ENCODE peak calls at places on chromosomes 7 and 10, in five cellular contexts. X is brain microvascular endothelial cell; N is cardiac muscle cell; F is CD8-positive, alpha-beta T cell; Z is pancreas. J is an unnamed sample.

GRCh38 chr10:33067481-33067880 is 109.5 kb upstream of the ITGB1 start:
- DNase-seq in X (no peak), F (no peak), Z (no peak), N (no peak), J (no peak)

GRCh38 chr10:112177247-112177646 is 6.3 kb downstream of the GPAM start:
- DNase-seq in N (peak; percentile 55), X (no peak), F (no peak), Z (no peak), J (no peak)

GRCh38 chr10:5323446-5323845 is 41.3 kb upstream of the UCN3 start:
- DNase-seq in N (no peak), F (no peak), Z (no peak), X (no peak), J (no peak)

GRCh38 chr7:82188636-82189035 is 254.9 kb downstream of the CACNA2D1 start:
- DNase-seq in F (no peak), N (no peak), Z (no peak), X (no peak), J (no peak)

GRCh38 chr7:99623091-99623693 is 6.4 kb downstream of the ZSCAN25 start:
- DNase-seq in Z (no peak), F (no peak), X (no peak), N (no peak), J (no peak)

GRCh38 chr7:22549667-22550513 is 49.9 kb upstream of the STEAP1B start:
- DNase-seq in F (no peak), Z (no peak), X (peak; percentile 19), N (peak; percentile 66), J (no peak)

GRCh38 chr7:151607464-151607867 is 87.8 kb upstream of the RHEB start:
- DNase-seq in X (peak; percentile 36), F (no peak), Z (no peak), N (no peak), J (no peak)

GRCh38 chr10:1552415-1552814 is 184.9 kb downstream of the ADARB2 start:
- DNase-seq in Z (no peak), X (no peak), N (peak; percentile 79), F (no peak), J (no peak)

GRCh38 chr10:36888925-36889573 is 236.3 kb upstream of the ANKRD30A start:
- DNase-seq in X (peak; percentile 18), Z (no peak), N (peak; percentile 68), F (no peak), J (no peak)

GRCh38 chr7:132461043-132461592 is 115.2 kb downstream of the PLXNA4 start:
- DNase-seq in Z (no peak), F (no peak), X (no peak), N (no peak), J (no peak)

GRCh38 chr7:8442295-8442813 is 8.9 kb downstream of the NXPH1 start:
- DNase-seq in X (no peak), F (no peak), Z (no peak), N (no peak), J (no peak)

GRCh38 chr10:129697463-129698247 is 230.6 kb downstream of the MGMT start:
- DNase-seq in Z (no peak), F (no peak), X (no peak), N (no peak), J (no peak)

GRCh38 chr7:100066953-100067352 is 14.6 kb downstream of the ZNF3 start:
- DNase-seq in X (no peak), N (no peak), Z (no peak), F (no peak), J (no peak)

GRCh38 chr10:4033341-4033896 is 248.4 kb upstream of the KLF6 start:
- DNase-seq in X (no peak), F (no peak), N (no peak), Z (no peak), J (peak; percentile 48)

GRCh38 chr10:125629758-125630376 is 53.1 kb downstream of the TEX36 start:
- DNase-seq in Z (peak; percentile 28), N (peak; percentile 51), X (peak; percentile 39), F (no peak), J (no peak)

GRCh38 chr7:102918865-102919264 is 6.1 kb downstream of the LRRC17 start:
- DNase-seq in X (no peak), N (no peak), Z (no peak), F (no peak), J (no peak)

GRCh38 chr10:91198781-91199180 is 21.7 kb upstream of the PCGF5 start:
- DNase-seq in Z (no peak), X (peak; percentile 68), N (no peak), F (no peak), J (peak; percentile 45)

GRCh38 chr10:72259491-72260214 is 14.1 kb upstream of the DDIT4 start:
- DNase-seq in F (no peak), Z (no peak), X (peak; percentile 47), N (no peak), J (no peak)

GRCh38 chr10:98611432-98611831 is 164.7 kb upstream of the HPS1 start:
- DNase-seq in N (peak; percentile 53), F (no peak), Z (no peak), X (no peak), J (no peak)

GRCh38 chr10:59372543-59372942 is 10.2 kb upstream of the FAM13C start:
- DNase-seq in F (no peak), Z (no peak), X (peak; percentile 51), N (no peak), J (no peak)

GRCh38 chr10:52674474-52674873 is 98.1 kb downstream of the MBL2 start:
- DNase-seq in F (no peak), N (no peak), X (no peak), Z (no peak), J (no peak)

GRCh38 chr7:39633563-39634550 is 10.5 kb downstream of the RALA start:
- DNase-seq in N (no peak), Z (no peak), X (no peak), F (peak; percentile 70), J (no peak)

GRCh38 chr7:44460325-44460724 is 30.1 kb downstream of the NUDCD3 start:
- DNase-seq in X (no peak), N (no peak), Z (no peak), F (peak; percentile 62), J (peak; percentile 38)

GRCh38 chr7:21497072-21497471 is 45.8 kb upstream of the DNAH11 start:
- DNase-seq in N (no peak), F (no peak), X (peak; percentile 41), Z (no peak), J (no peak)

GRCh38 chr10:19920075-19920726 is 104.0 kb downstream of the PLXDC2 start:
- DNase-seq in N (no peak), X (no peak), F (no peak), Z (no peak), J (no peak)

GRCh38 chr10:96720422-96721206 is at the start of gene PIK3AP1:
- DNase-seq in F (peak; percentile 67), Z (peak; percentile 78), X (no peak), N (peak; percentile 62), J (peak; percentile 88)

GRCh38 chr10:76969366-76969990 is 668.1 kb downstream of the KCNMA1 start:
- DNase-seq in F (no peak), Z (no peak), N (no peak), X (no peak), J (no peak)

GRCh38 chr10:20891338-20891714 is 5.8 kb downstream of the NEBL start:
- DNase-seq in Z (no peak), X (peak; percentile 89), N (no peak), F (no peak), J (no peak)

DNA sequence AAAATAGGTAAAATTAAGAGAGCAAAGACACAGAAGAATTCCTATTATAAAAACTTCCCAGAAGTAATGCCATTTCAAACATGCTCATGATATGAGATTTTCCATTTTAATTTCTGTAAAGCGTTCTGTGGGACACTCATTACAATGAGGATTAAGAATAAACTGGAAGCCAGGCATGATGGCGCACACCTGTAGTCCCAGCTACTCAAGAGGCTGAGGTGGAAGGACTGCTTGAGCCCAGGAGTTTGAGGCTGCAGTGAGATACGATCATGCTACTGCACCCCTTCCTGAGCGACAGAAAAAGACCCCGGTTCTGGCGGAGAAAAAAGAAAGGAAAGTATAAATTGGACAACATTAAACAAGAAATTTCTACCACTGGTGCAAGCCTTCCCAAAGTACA is 1.5 kb downstream of the DNA2 start:
- DNase-seq in N (no peak), X (no peak), F (no peak), Z (no peak), J (no peak)
- H3K4me3 ChIP-seq in N (peak overlapping the region; percentile 64), X (peak overlapping the region; percentile 81), F (no peak overlapping the region), Z (no peak overlapping the region), J (peak overlapping the region; percentile 87)

DNA sequence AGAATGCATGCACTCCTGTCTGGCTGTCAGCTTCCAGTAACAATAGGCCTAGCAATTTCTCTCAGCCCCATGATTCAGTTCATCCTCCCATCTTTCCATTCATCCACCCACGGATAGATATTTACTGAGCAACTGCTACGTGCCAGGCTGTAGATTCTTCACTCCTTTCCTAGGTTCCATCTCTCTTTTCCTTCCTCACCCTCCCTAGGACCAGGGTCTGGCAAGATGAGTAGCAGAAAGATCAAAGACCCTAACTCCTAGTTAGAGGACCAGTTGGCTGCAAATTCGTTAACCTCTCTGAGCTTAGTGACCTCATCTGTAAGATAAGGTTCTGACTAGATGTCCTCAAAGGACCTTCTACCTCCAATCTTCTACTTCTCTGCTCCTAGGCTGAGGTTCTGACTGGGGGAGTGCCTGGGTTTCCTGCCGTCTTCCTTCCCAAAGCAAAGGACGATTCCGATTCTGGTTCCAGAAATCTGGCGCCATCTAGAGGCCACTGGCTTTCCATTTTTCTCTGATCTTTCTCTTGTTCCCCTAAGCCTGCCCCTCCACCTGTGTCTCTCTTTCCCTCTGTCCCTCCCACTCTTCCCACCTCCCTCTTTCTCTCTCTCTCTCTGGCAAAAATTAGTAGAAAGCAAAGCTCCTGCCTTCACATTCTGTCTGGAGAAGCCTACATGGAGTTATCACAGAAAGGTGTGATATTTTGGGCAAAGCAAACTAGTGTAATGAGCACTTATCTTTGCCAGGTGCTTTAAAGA is 26.2 kb downstream of the TBATA start:
- DNase-seq in N (peak; percentile 88), F (peak; percentile 84), X (peak; percentile 69), Z (peak; percentile 48), J (no peak)
- TF ChIP-seq CTCF in N (peak; percentile 76), F (peak; percentile 83), X (peak; percentile 88), Z (peak; percentile 72), J (peak; percentile 74)

DNA sequence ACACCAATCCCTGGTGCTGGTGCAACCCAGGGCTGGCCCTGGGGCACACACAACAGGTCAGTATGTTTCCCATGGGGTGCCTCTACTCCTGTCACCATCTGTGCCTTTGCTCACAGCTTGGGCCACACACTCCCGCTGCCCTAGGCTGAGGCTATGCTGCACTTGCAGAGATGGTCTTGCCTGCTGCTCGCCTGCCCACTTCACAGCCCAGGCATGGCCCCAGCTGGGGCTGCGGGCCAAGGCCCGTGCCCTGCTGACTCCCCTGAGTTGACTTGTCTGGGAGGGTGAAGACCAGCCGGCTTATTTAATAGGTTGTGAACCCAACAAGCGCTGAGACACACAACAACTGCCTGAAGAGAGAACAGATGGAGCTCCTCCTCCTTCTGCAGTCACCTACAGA is 184.1 kb downstream of the ZNF33B start:
- DNase-seq in X (no peak), Z (no peak), F (no peak), N (no peak), J (no peak)
- H3K27me3 ChIP-seq in X (no peaks in the 10 kb centered on the region), Z (no peaks in the 10 kb centered on the region), F (no peaks in the 10 kb centered on the region), N (no peaks in the 10 kb centered on the region), J (no peaks in the 10 kb centered on the region)

GRCh38 chr10:28151636-28152035 is 151.2 kb downstream of the MPP7 start:
- DNase-seq in X (no peak), N (peak; percentile 3), Z (no peak), F (no peak), J (no peak)

GRCh38 chr10:28149760-28150159 is 150.9 kb upstream of the ODAD2 start:
- DNase-seq in F (no peak), Z (no peak), X (no peak), N (no peak), J (no peak)

DNA sequence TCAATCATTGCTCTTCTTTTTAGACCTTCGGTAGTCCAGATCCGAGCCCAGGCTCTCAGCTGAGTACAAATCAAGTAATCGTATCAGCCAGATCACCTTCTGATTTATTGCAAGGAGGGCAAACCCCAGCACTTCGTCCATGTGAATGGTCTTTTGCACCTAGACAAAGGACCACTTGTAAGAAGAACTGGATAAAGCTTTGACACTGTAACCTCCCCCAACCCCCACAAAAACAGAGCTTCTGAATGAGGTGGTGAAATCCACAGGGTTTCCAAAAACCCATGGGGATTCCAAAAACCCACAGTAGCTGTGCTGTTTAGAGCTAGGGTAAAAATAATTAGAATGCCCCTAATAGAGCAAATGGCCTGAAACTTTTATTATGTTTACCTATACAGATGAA is 148.8 kb upstream of the ODAD2 start:
- DNase-seq in Z (no peak), N (no peak), F (no peak), X (no peak), J (no peak)
- H3K4me3 ChIP-seq in Z (no peak overlapping the region), N (no peak overlapping the region), F (no peak overlapping the region), X (no peak overlapping the region), J (no peak overlapping the region)

J was measured in GM06990.